ENCODE peak calls at places on chromosome 7, in five cellular contexts. One of them, this sample, is unnamed. For H3K36me3, the result is how much of the 10 kb centered on the place peaks cover.

GRCh38 chr7:8035647-8036518 is 67.3 kb downstream of the GLCCI1 start:
- DNase-seq in HepG2: peak
- DNase-seq in endothelial cell of umbilical vein: peak
- DNase-seq in GM23338: peak
- DNase-seq in breast epithelium: no peak
- DNase-seq in this sample: no peak

GRCh38 chr7:105198223-105198622 is 184.2 kb downstream of the KMT2E start:
- DNase-seq in HepG2: peak
- DNase-seq in breast epithelium: no peak
- DNase-seq in GM23338: no peak
- DNase-seq in endothelial cell of umbilical vein: peak
- DNase-seq in this sample: no peak

GRCh38 chr7:94357076-94357475 is 37.6 kb upstream of the COL1A2 start:
- DNase-seq in GM23338: no peak
- DNase-seq in breast epithelium: no peak
- DNase-seq in HepG2: no peak
- DNase-seq in endothelial cell of umbilical vein: no peak
- DNase-seq in this sample: no peak

GRCh38 chr7:18119985-18120384 is 92.3 kb upstream of the PRPS1L1 start:
- DNase-seq in breast epithelium: no peak
- DNase-seq in HepG2: no peak
- DNase-seq in endothelial cell of umbilical vein: peak
- DNase-seq in GM23338: peak
- DNase-seq in this sample: no peak

GRCh38 chr7:112103246-112103645 is 103.0 kb downstream of the DOCK4 start:
- DNase-seq in HepG2: no peak
- DNase-seq in breast epithelium: no peak
- DNase-seq in GM23338: peak
- DNase-seq in endothelial cell of umbilical vein: peak
- DNase-seq in this sample: no peak

GRCh38 chr7:133789951-133790350 is 337.2 kb upstream of the LRGUK start:
- DNase-seq in breast epithelium: no peak
- DNase-seq in HepG2: no peak
- DNase-seq in GM23338: peak
- DNase-seq in endothelial cell of umbilical vein: no peak
- DNase-seq in this sample: no peak

GRCh38 chr7:82335927-82336326 is 107.7 kb downstream of the CACNA2D1 start:
- DNase-seq in endothelial cell of umbilical vein: no peak
- DNase-seq in breast epithelium: no peak
- DNase-seq in GM23338: peak
- DNase-seq in HepG2: no peak
- DNase-seq in this sample: peak

GRCh38 chr7:96414931-96415292 is 93.0 kb upstream of the SLC25A13 start:
- DNase-seq in endothelial cell of umbilical vein: peak
- DNase-seq in HepG2: peak
- DNase-seq in GM23338: peak
- DNase-seq in breast epithelium: no peak
- DNase-seq in this sample: no peak

GRCh38 chr7:134701272-134701671 is 54.6 kb downstream of the BPGM start:
- DNase-seq in endothelial cell of umbilical vein: peak
- DNase-seq in HepG2: peak
- DNase-seq in breast epithelium: no peak
- DNase-seq in GM23338: peak
- DNase-seq in this sample: no peak

GRCh38 chr7:9600974-9601373 is 1167.6 kb downstream of the NXPH1 start:
- DNase-seq in endothelial cell of umbilical vein: no peak
- DNase-seq in breast epithelium: no peak
- DNase-seq in HepG2: no peak
- DNase-seq in GM23338: peak
- DNase-seq in this sample: no peak

GRCh38 chr7:128270799-128271411 is 29.8 kb downstream of the LEP start:
- DNase-seq in breast epithelium: no peak
- DNase-seq in HepG2: no peak
- DNase-seq in GM23338: peak
- DNase-seq in endothelial cell of umbilical vein: no peak
- DNase-seq in this sample: no peak

GRCh38 chr7:135253851-135254815 is 20.5 kb downstream of the STRA8 start:
- DNase-seq in breast epithelium: peak
- DNase-seq in HepG2: peak
- DNase-seq in endothelial cell of umbilical vein: peak
- DNase-seq in GM23338: no peak
- DNase-seq in this sample: no peak

GRCh38 chr7:157501576-157501975 is 164.8 kb downstream of the DNAJB6 start:
- DNase-seq in HepG2: no peak
- DNase-seq in GM23338: no peak
- DNase-seq in breast epithelium: no peak
- DNase-seq in endothelial cell of umbilical vein: no peak
- DNase-seq in this sample: no peak

GRCh38 chr7:134327896-134328295 is 11.2 kb upstream of the SLC35B4 start:
- DNase-seq in endothelial cell of umbilical vein: peak
- DNase-seq in HepG2: peak
- DNase-seq in GM23338: peak
- DNase-seq in breast epithelium: no peak
- DNase-seq in this sample: no peak

GRCh38 chr7:33893377-33893776 is 12.0 kb upstream of the BMPER start:
- DNase-seq in breast epithelium: no peak
- DNase-seq in GM23338: no peak
- DNase-seq in endothelial cell of umbilical vein: no peak
- DNase-seq in HepG2: no peak
- DNase-seq in this sample: no peak

GRCh38 chr7:16982640-16983103 is 100.9 kb upstream of the AGR3 start:
- DNase-seq in breast epithelium: no peak
- DNase-seq in GM23338: peak
- DNase-seq in HepG2: peak
- DNase-seq in endothelial cell of umbilical vein: peak
- DNase-seq in this sample: peak

GRCh38 chr7:106152313-106152665 is 40.2 kb upstream of the SYPL1 start:
- DNase-seq in breast epithelium: peak
- DNase-seq in endothelial cell of umbilical vein: no peak
- DNase-seq in HepG2: no peak
- DNase-seq in GM23338: no peak
- DNase-seq in this sample: no peak

GRCh38 chr7:51255536-51256243 is 60.9 kb downstream of the COBL start:
- DNase-seq in endothelial cell of umbilical vein: no peak
- DNase-seq in breast epithelium: no peak
- DNase-seq in HepG2: no peak
- DNase-seq in GM23338: no peak
- DNase-seq in this sample: no peak

GRCh38 chr7:51015581-51015980 is 232.9 kb upstream of the GRB10 start:
- DNase-seq in HepG2: no peak
- DNase-seq in endothelial cell of umbilical vein: no peak
- DNase-seq in breast epithelium: no peak
- DNase-seq in GM23338: no peak
- DNase-seq in this sample: no peak

GRCh38 chr7:43439631-43440401 is 143.1 kb upstream of the STK17A start:
- DNase-seq in endothelial cell of umbilical vein: peak
- DNase-seq in HepG2: peak
- DNase-seq in breast epithelium: no peak
- DNase-seq in GM23338: peak
- DNase-seq in this sample: peak

GRCh38 chr7:69932034-69932628 is 333.9 kb downstream of the AUTS2 start:
- DNase-seq in endothelial cell of umbilical vein: no peak
- DNase-seq in breast epithelium: no peak
- DNase-seq in GM23338: peak
- DNase-seq in HepG2: no peak
- DNase-seq in this sample: no peak

GRCh38 chr7:141118809-141119586 is 45.1 kb downstream of the TMEM178B start:
- DNase-seq in endothelial cell of umbilical vein: no peak
- DNase-seq in breast epithelium: no peak
- DNase-seq in HepG2: no peak
- DNase-seq in GM23338: peak
- DNase-seq in this sample: peak

GRCh38 chr7:78264105-78264504 is 465.5 kb downstream of the PHTF2 start:
- DNase-seq in endothelial cell of umbilical vein: no peak
- DNase-seq in breast epithelium: no peak
- DNase-seq in GM23338: no peak
- DNase-seq in HepG2: no peak
- DNase-seq in this sample: no peak

GRCh38 chr7:95267754-95268153 is 56.6 kb downstream of the PON1 start:
- DNase-seq in endothelial cell of umbilical vein: no peak
- DNase-seq in HepG2: no peak
- DNase-seq in GM23338: no peak
- DNase-seq in breast epithelium: no peak
- DNase-seq in this sample: no peak

GRCh38 chr7:55493416-55493815 is 78.9 kb downstream of the VOPP1 start:
- DNase-seq in GM23338: no peak
- DNase-seq in HepG2: no peak
- DNase-seq in breast epithelium: no peak
- DNase-seq in endothelial cell of umbilical vein: no peak
- DNase-seq in this sample: no peak

GRCh38 chr7:45974540-45975360 is 53.7 kb upstream of the IGFBP3 start:
- DNase-seq in breast epithelium: no peak
- DNase-seq in HepG2: peak
- DNase-seq in GM23338: no peak
- DNase-seq in endothelial cell of umbilical vein: no peak
- DNase-seq in this sample: no peak

DNA sequence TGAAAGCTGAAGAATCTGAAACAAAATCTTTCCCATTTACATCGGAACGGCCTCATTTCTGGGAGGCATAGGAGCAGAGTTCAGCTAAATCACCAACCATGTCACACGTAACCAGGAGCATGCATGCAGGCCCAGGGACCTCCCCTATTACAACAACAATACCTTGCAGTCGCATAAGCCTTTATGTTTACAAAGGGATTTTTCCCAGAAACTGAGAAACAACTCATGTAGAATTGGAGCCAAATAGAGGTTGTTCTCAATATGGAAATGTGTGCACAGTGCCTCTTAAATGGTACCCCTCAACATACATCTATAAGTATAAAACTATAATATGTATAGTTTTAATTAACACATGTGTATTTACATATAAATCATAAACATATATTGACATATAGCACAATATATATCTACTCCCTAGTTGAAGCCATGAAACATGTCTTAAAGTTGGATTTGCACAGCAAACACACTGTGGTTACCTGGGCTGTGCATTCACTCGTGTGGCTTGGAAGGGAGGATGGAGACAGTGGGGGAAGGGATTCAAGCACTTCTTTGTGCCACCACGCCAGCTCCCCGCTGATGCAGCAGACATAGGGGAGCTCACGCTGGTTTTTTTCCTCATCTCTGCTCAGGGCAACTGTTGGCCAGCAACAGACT is 35.0 kb upstream of the DGKI start:
- DNase-seq in breast epithelium: no peak
- DNase-seq in GM23338: no peak
- DNase-seq in HepG2: no peak
- DNase-seq in endothelial cell of umbilical vein: no peak
- DNase-seq in this sample: no peak
- H3K36me3 ChIP-seq in breast epithelium: under half
- H3K36me3 ChIP-seq in GM23338: under half
- H3K36me3 ChIP-seq in HepG2: under half
- H3K36me3 ChIP-seq in endothelial cell of umbilical vein: under half
- H3K36me3 ChIP-seq in this sample: under half

GRCh38 chr7:65509368-65510186 is 135.9 kb downstream of the ZNF92 start:
- DNase-seq in breast epithelium: no peak
- DNase-seq in endothelial cell of umbilical vein: no peak
- DNase-seq in GM23338: peak
- DNase-seq in HepG2: no peak
- DNase-seq in this sample: no peak
- TF ChIP-seq POLR2AphosphoS5 in breast epithelium: no peak
- TF ChIP-seq POLR2AphosphoS5 in endothelial cell of umbilical vein: no peak
- TF ChIP-seq POLR2AphosphoS5 in GM23338: no peak
- TF ChIP-seq POLR2AphosphoS5 in HepG2: no peak
- TF ChIP-seq POLR2AphosphoS5 in this sample: no peak

DNA sequence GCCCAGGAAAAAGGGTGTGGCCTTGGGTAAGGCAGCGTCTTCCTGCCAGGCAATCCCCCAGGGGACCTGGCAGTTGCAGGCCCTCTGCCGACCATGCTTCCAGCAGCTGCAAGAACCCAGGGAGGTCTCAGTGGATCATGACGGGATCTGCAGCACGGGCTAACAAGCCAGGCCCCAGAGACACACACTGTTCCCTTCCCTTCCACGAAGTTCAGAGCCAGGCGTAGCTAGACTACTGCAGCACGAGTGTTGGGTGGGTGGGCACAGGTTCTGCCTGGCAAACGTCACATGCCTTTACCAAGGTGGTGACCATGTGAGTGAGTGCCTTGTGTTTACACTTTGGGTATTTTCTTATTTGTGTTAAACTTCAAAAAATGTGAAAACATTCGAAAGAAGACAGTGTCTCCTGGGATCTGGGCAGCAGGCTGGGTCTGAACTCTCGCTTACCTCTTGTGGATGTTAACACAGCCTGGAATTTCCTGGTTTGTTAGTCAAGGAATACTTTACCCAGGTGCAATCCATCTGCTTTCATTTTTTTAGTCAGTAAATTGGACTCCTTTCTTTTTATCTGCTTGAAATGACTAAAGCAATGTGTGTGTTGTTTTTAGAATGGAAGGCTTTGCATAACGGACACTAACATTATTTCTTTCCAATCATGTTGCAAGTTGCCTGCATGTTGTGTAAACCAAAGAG is 48.2 kb upstream of the VIPR2 start:
- DNase-seq in GM23338: no peak
- DNase-seq in endothelial cell of umbilical vein: no peak
- DNase-seq in breast epithelium: no peak
- DNase-seq in HepG2: no peak
- DNase-seq in this sample: no peak
- H3K36me3 ChIP-seq in GM23338: under half
- H3K36me3 ChIP-seq in endothelial cell of umbilical vein: under half
- H3K36me3 ChIP-seq in breast epithelium: under half
- H3K36me3 ChIP-seq in HepG2: under half
- H3K36me3 ChIP-seq in this sample: under half

DNA sequence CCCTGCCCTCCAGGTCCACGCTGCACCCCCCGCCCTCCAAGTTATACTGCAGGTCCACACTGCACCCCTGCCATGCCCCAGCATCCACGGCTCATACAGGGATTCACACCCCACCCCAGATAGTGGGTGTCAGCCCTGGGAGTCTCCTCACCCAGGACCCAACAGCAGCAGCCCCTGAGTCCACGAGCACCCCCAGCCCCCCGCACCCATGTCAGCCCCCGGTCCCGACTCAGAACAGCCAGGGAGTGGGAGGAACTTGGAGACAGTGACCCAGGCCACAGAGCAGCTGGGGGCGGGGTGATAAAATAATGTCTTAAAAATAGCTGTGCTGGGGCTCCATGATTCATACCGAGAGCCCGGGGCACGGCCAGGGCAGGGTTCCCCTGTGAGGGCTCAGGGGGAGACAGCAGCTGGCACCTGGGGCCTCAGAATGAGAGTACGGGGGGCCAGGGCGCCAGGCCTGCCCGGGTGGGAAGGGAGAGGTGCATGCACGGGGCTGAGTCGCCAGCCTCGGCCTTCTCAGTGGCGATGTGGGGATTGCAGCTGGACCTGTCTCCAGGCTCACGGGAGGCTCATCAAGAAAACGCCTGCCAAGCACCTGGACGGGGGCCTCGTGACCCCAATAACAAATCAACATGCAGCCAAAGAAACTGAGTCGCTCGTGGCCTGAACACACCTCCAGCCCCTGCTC is 29.8 kb downstream of the ADAP1 start:
- DNase-seq in endothelial cell of umbilical vein: no peak
- DNase-seq in breast epithelium: no peak
- DNase-seq in GM23338: no peak
- DNase-seq in HepG2: no peak
- DNase-seq in this sample: no peak
- TF ChIP-seq POLR2AphosphoS5 in endothelial cell of umbilical vein: no peak
- TF ChIP-seq POLR2AphosphoS5 in breast epithelium: no peak
- TF ChIP-seq POLR2AphosphoS5 in GM23338: no peak
- TF ChIP-seq POLR2AphosphoS5 in HepG2: no peak
- TF ChIP-seq POLR2AphosphoS5 in this sample: no peak

This sample was measured in SK-N-MC.